ENCODE peak calls at places on chromosomes 3 and 15, in four cellular contexts. R is MM.1S, I is A549, P is ovary. X is an unnamed sample.

GRCh38 chr3:104316118-104316517 is 1050.6 kb upstream of the ALCAM start:
- DNase-seq in R (no peak), I (no peak), P (no peak), X (no peak)

GRCh38 chr3:195859061-195859845 is 47.5 kb upstream of the MUC4 start:
- DNase-seq in R (peak), I (peak), P (peak), X (peak)

GRCh38 chr3:142586803-142587406 is 8.4 kb upstream of the ATR start:
- DNase-seq in R (peak), I (peak), P (no peak), X (peak)

GRCh38 chr3:128487813-128488635 is 5.0 kb downstream of the GATA2 start:
- DNase-seq in R (peak), I (peak), P (peak), X (peak)

GRCh38 chr3:80770106-80771079 is 991.1 kb downstream of the GBE1 start:
- DNase-seq in R (no peak), I (no peak), P (no peak), X (peak)

GRCh38 chr15:55916666-55917409 is 76.6 kb downstream of the NEDD4 start:
- DNase-seq in R (no peak), I (no peak), P (no peak), X (peak)

GRCh38 chr3:46576899-46577298 is 10.8 kb upstream of the LRRC2 start:
- DNase-seq in R (no peak), I (no peak), P (peak), X (no peak)

GRCh38 chr3:851098-851790 is 241.6 kb upstream of the CNTN6 start:
- DNase-seq in R (peak), I (no peak), P (no peak), X (no peak)

GRCh38 chr15:75900577-75900976 is 3.1 kb upstream of the FBXO22 start:
- DNase-seq in R (no peak), I (no peak), P (no peak), X (no peak)

GRCh38 chr3:24457719-24458118 is 36.9 kb downstream of the THRB start:
- DNase-seq in R (no peak), I (no peak), P (no peak), X (no peak)

GRCh38 chr15:101614001-101614585 is 38.1 kb downstream of the TM2D3 start:
- DNase-seq in R (no peak), I (no peak), P (no peak), X (no peak)

GRCh38 chr15:75533945-75534344 is 45.2 kb downstream of the PTPN9 start:
- DNase-seq in R (no peak), I (no peak), P (no peak), X (no peak)

GRCh38 chr15:44275431-44275830 is 13.1 kb upstream of the GOLM2 start:
- DNase-seq in R (no peak), I (no peak), P (no peak), X (no peak)

GRCh38 chr3:52801839-52802238 is 7.2 kb downstream of the ITIH3 start:
- DNase-seq in R (no peak), I (no peak), P (no peak), X (no peak)

GRCh38 chr15:99014803-99015676 is 7.4 kb upstream of the PGPEP1L start:
- DNase-seq in R (peak), I (peak), P (peak), X (peak)

GRCh38 chr3:98655666-98656065 is 62.3 kb upstream of the CPOX start:
- DNase-seq in R (no peak), I (no peak), P (no peak), X (no peak)

GRCh38 chr15:84926491-84927220 is 42.2 kb downstream of the SLC28A1 start:
- DNase-seq in R (no peak), I (no peak), P (no peak), X (no peak)

GRCh38 chr3:4957978-4958377 is 21.3 kb upstream of the BHLHE40 start:
- DNase-seq in R (no peak), I (no peak), P (no peak), X (no peak)

GRCh38 chr3:8864570-8865350 is 95.3 kb upstream of the OXTR start:
- DNase-seq in R (no peak), I (no peak), P (no peak), X (no peak)
- TF ChIP-seq CTCF in R (no peak), I (no peak), P (no peak), X (no peak)

GRCh38 chr3:9932535-9932842 is 1.1 kb upstream of the CRELD1 start:
- DNase-seq in R (no peak), I (no peak), P (no peak), X (no peak)

GRCh38 chr3:9934235-9934621 is 594 bp downstream of the CRELD1 start:
- DNase-seq in R (no peak), I (no peak), P (peak), X (no peak)

GRCh38 chr3:9933561-9934234 is at the start of gene CRELD1:
- DNase-seq in R (peak), I (peak), P (peak), X (peak)

GRCh38 chr3:9934993-9935392 is 1.4 kb downstream of the CRELD1 start:
- DNase-seq in R (no peak), I (no peak), P (no peak), X (no peak)

DNA sequence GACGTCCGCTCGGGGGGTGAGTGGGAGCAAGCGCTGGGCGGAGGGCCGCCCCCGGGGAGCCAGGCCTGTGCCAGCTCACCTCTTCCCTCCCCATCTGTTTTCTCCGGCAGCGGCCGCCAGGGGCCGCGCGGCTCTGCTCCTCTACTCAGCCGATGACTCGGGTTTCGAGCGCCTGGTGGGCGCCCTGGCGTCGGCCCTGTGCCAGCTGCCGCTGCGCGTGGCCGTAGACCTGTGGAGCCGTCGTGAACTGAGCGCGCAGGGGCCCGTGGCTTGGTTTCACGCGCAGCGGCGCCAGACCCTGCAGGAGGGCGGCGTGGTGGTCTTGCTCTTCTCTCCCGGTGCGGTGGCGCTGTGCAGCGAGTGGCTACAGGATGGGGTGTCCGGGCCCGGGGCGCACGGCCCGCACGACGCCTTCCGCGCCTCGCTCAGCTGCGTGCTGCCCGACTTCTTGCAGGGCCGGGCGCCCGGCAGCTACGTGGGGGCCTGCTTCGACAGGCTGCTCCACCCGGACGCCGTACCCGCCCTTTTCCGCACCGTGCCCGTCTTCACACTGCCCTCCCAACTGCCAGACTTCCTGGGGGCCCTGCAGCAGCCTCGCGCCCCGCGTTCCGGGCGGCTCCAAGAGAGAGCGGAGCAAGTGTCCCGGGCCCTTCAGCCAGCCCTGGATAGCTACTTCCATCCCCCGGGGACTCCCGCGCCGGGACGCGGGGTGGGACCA is 632 bp upstream of the CRELD1 start:
- DNase-seq in R (peak), I (peak), P (peak), X (no peak)
- TF ChIP-seq CTCF in R (peak), I (peak), P (peak), X (peak)

DNA sequence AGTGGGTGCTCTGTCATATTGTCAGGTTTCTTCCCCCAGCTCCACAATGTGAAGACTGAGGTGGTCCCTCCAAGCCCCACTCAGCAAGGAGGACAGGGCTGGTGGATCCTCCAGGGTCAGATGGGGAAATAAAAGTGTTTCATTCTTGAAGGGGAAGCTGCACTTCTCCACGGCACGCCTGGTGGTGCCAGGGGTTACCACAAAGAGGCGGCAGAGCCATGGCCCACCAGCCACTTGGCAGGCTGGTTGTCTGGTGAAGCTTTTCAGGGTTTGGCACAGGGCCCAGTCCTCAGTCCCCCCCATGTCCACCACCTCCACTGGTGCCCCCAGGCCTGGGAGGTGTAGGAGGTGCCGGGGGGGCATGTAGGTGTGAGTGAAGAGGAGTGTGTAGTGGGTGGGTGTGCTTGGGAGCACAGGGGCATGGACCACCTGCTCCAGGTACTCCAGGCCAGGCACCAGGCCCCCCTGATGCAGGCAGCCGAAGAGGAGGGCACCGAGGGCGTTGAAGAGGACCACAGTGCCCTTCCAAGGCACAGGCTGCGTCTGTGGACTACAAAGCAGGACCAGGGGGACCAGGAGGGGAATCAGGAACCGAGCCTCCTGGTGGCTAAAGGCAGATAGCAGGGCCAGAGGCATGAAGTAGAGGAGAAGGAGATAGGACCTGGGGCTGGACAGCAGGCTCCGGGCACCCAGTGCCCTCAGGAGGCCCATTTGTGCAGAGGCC is 5.0 kb upstream of the NCBP2 start:
- DNase-seq in R (no peak), I (peak), P (no peak), X (no peak)
- TF ChIP-seq CTCF in R (no peak), I (no peak), P (no peak), X (no peak)

GRCh38 chr3:120797857-120798256 is 55.3 kb downstream of the GTF2E1 start:
- DNase-seq in R (no peak), I (no peak), P (no peak), X (no peak)
- TF ChIP-seq CTCF in R (no peak), I (no peak), P (no peak), X (no peak)